ENCODE peak calls at places on chromosome 6, in nine cellular contexts. S is bronchial epithelial cell; O is activated T-cell treated with anti-CD3 and anti-CD28 coated beads for 24 hours; T is activated naive CD4-positive, alpha-beta T cell treated with Interleukin-2 at 50 U/mL for 16 hours; A is stimulated activated CD4-positive, alpha-beta T cell treated with anti-CD3 and anti-CD28 coated beads, Interleukin-15, amount 100 ng/mL, for 24 hours; Z is NCI-H2081 treated with DMSO at 0.1 percent for 48 hours; I is left ventricle myocardium inferior; F is Peyer's patch; W is stomach. N is an unnamed sample.

GRCh38 chr6:93918258-93918657 is 498.9 kb upstream of the EPHA7 start:
- DNase-seq in S (no peak), O (no peak), T (no peak), A (no peak), Z (no peak), I (no peak), F (no peak), W (no peak), N (no peak)

GRCh38 chr6:26537846-26538571 is at the start of gene HMGN4:
- DNase-seq in S (peak; percentile 81), O (peak; percentile 81), T (peak; percentile 81), A (peak; percentile 88), Z (peak; percentile 60), I (peak; percentile 80), F (peak; percentile 79), W (peak; percentile 67), N (peak; percentile 72)

GRCh38 chr6:123091091-123091895 is 95.3 kb downstream of the CLVS2 start:
- DNase-seq in S (peak; percentile 97), O (no peak), T (no peak), A (no peak), Z (no peak), I (no peak), F (no peak), W (peak; percentile 27), N (no peak)

GRCh38 chr6:44655368-44656342 is 268.1 kb downstream of the CDC5L start:
- DNase-seq in S (peak; percentile 46), O (peak; percentile 65), T (peak; percentile 78), A (peak; percentile 83), Z (no peak), I (peak; percentile 66), F (peak; percentile 57), W (peak; percentile 64), N (peak; percentile 14)

GRCh38 chr6:54335871-54336270 is 27.6 kb downstream of the TINAG start:
- DNase-seq in S (peak; percentile 98), O (no peak), T (no peak), A (no peak), Z (no peak), I (no peak), F (no peak), W (no peak), N (no peak)

GRCh38 chr6:139708342-139709199 is 334.1 kb upstream of the CITED2 start:
- DNase-seq in S (peak; percentile 30), O (no peak), T (no peak), A (no peak), Z (no peak), I (no peak), F (no peak), W (no peak), N (no peak)

GRCh38 chr6:166825553-166826145 is 130.7 kb downstream of the RNASET2 start:
- DNase-seq in S (peak; percentile 7), O (no peak), T (no peak), A (no peak), Z (no peak), I (no peak), F (no peak), W (no peak), N (no peak)

GRCh38 chr6:127971386-127971785 is 70.5 kb upstream of the THEMIS start:
- DNase-seq in S (no peak), O (no peak), T (no peak), A (no peak), Z (no peak), I (no peak), F (no peak), W (no peak), N (no peak)

GRCh38 chr6:142378138-142378875 is 76.5 kb downstream of the ADGRG6 start:
- DNase-seq in S (peak; percentile 67), O (no peak), T (no peak), A (no peak), Z (no peak), I (no peak), F (no peak), W (no peak), N (no peak)

GRCh38 chr6:136969433-136969832 is 47.3 kb downstream of the SLC35D3 start:
- DNase-seq in S (peak; percentile 83), O (no peak), T (no peak), A (no peak), Z (no peak), I (peak; percentile 26), F (no peak), W (peak; percentile 43), N (no peak)

GRCh38 chr6:13486679-13487121 is 700 bp downstream of the GFOD1 start:
- DNase-seq in S (peak; percentile 44), O (peak; percentile 61), T (peak; percentile 69), A (peak; percentile 80), Z (no peak), I (peak; percentile 62), F (peak; percentile 69), W (peak; percentile 45), N (no peak)